ENCODE peak calls at places on chromosomes 7 and 10, in six cellular contexts. One of them, this sample, is unnamed.

GRCh38 chr10:63105811-63106755 is 27.0 kb upstream of the NRBF2 start:
- DNase-seq in neuronal stem cell: no peak
- DNase-seq in IMR-90: peak; percentile 61
- DNase-seq in H9: no peak
- DNase-seq in trophoblast cell: no peak
- DNase-seq in mesenchymal stem cell: peak; percentile 40
- DNase-seq in this sample: peak; percentile 17

GRCh38 chr7:95581446-95581845 is 14.9 kb downstream of the PDK4 start:
- DNase-seq in neuronal stem cell: no peak
- DNase-seq in mesenchymal stem cell: no peak
- DNase-seq in trophoblast cell: no peak
- DNase-seq in IMR-90: no peak
- DNase-seq in H9: no peak
- DNase-seq in this sample: no peak

GRCh38 chr10:119353438-119353837 is 146.1 kb downstream of the GRK5 start:
- DNase-seq in mesenchymal stem cell: no peak
- DNase-seq in neuronal stem cell: no peak
- DNase-seq in IMR-90: no peak
- DNase-seq in H9: no peak
- DNase-seq in trophoblast cell: no peak
- DNase-seq in this sample: no peak

GRCh38 chr10:1253476-1254353 is 197.5 kb downstream of the WDR37 start:
- DNase-seq in H9: no peak
- DNase-seq in trophoblast cell: no peak
- DNase-seq in neuronal stem cell: no peak
- DNase-seq in mesenchymal stem cell: no peak
- DNase-seq in IMR-90: no peak
- DNase-seq in this sample: no peak

GRCh38 chr10:45673074-45673628 is 579 bp upstream of the ZFAND4 start:
- DNase-seq in trophoblast cell: no peak
- DNase-seq in H9: no peak
- DNase-seq in neuronal stem cell: no peak
- DNase-seq in IMR-90: no peak
- DNase-seq in mesenchymal stem cell: no peak
- DNase-seq in this sample: no peak

GRCh38 chr10:87505366-87506113 is 847 bp downstream of the MINPP1 start:
- DNase-seq in mesenchymal stem cell: peak; percentile 77
- DNase-seq in neuronal stem cell: peak; percentile 35
- DNase-seq in IMR-90: peak; percentile 61
- DNase-seq in H9: peak; percentile 70
- DNase-seq in trophoblast cell: peak; percentile 70
- DNase-seq in this sample: no peak

GRCh38 chr10:79129361-79129997 is 60.7 kb downstream of the ZMIZ1 start:
- DNase-seq in trophoblast cell: no peak
- DNase-seq in H9: peak; percentile 93
- DNase-seq in neuronal stem cell: peak; percentile 72
- DNase-seq in mesenchymal stem cell: peak; percentile 81
- DNase-seq in IMR-90: peak; percentile 68
- DNase-seq in this sample: peak; percentile 49

GRCh38 chr10:16141499-16141898 is 281.2 kb upstream of the MINDY3 start:
- DNase-seq in neuronal stem cell: no peak
- DNase-seq in H9: no peak
- DNase-seq in trophoblast cell: no peak
- DNase-seq in mesenchymal stem cell: no peak
- DNase-seq in IMR-90: no peak
- DNase-seq in this sample: no peak

GRCh38 chr10:114413398-114413797 is 9.1 kb upstream of the AFAP1L2 start:
- DNase-seq in trophoblast cell: no peak
- DNase-seq in neuronal stem cell: no peak
- DNase-seq in IMR-90: no peak
- DNase-seq in H9: no peak
- DNase-seq in mesenchymal stem cell: no peak
- DNase-seq in this sample: no peak

GRCh38 chr10:110717830-110718595 is 73.9 kb downstream of the RBM20 start:
- DNase-seq in H9: no peak
- DNase-seq in trophoblast cell: no peak
- DNase-seq in neuronal stem cell: no peak
- DNase-seq in IMR-90: no peak
- DNase-seq in mesenchymal stem cell: no peak
- DNase-seq in this sample: no peak

GRCh38 chr10:490891-491571 is 198.4 kb downstream of the DIP2C start:
- DNase-seq in trophoblast cell: peak; percentile 30
- DNase-seq in IMR-90: peak; percentile 60
- DNase-seq in mesenchymal stem cell: peak; percentile 93
- DNase-seq in H9: no peak
- DNase-seq in neuronal stem cell: no peak
- DNase-seq in this sample: no peak

GRCh38 chr10:52409195-52409594 is 95.1 kb downstream of the DKK1 start:
- DNase-seq in H9: no peak
- DNase-seq in trophoblast cell: no peak
- DNase-seq in mesenchymal stem cell: no peak
- DNase-seq in neuronal stem cell: no peak
- DNase-seq in IMR-90: no peak
- DNase-seq in this sample: no peak

GRCh38 chr10:46232084-46232483 is 54.7 kb upstream of the ANTXRL start:
- DNase-seq in trophoblast cell: no peak
- DNase-seq in neuronal stem cell: no peak
- DNase-seq in mesenchymal stem cell: no peak
- DNase-seq in H9: peak; percentile 5
- DNase-seq in IMR-90: no peak
- DNase-seq in this sample: no peak

GRCh38 chr10:116673866-116674265 is 53.1 kb downstream of the PNLIPRP2 start:
- DNase-seq in IMR-90: no peak
- DNase-seq in H9: no peak
- DNase-seq in trophoblast cell: peak; percentile 63
- DNase-seq in mesenchymal stem cell: no peak
- DNase-seq in neuronal stem cell: no peak
- DNase-seq in this sample: no peak

GRCh38 chr10:47037654-47038425 is 126.6 kb downstream of the PTPN20 start:
- DNase-seq in mesenchymal stem cell: no peak
- DNase-seq in IMR-90: no peak
- DNase-seq in trophoblast cell: peak; percentile 89
- DNase-seq in H9: no peak
- DNase-seq in neuronal stem cell: no peak
- DNase-seq in this sample: no peak

GRCh38 chr7:149286811-149287400 is 24.9 kb downstream of the ZNF783 start:
- DNase-seq in trophoblast cell: no peak
- DNase-seq in mesenchymal stem cell: no peak
- DNase-seq in H9: no peak
- DNase-seq in IMR-90: peak; percentile 4
- DNase-seq in neuronal stem cell: no peak
- DNase-seq in this sample: no peak

GRCh38 chr10:96022739-96023138 is 20.6 kb upstream of the CCNJ start:
- DNase-seq in IMR-90: no peak
- DNase-seq in mesenchymal stem cell: no peak
- DNase-seq in H9: no peak
- DNase-seq in neuronal stem cell: no peak
- DNase-seq in trophoblast cell: no peak
- DNase-seq in this sample: no peak
- H4K91ac ChIP-seq in IMR-90: no peak overlapping the region
- H4K91ac ChIP-seq in mesenchymal stem cell: no peak overlapping the region
- H4K91ac ChIP-seq in H9: no peak overlapping the region
- H4K91ac ChIP-seq in neuronal stem cell: no peak overlapping the region
- H4K91ac ChIP-seq in trophoblast cell: no peak overlapping the region
- H4K91ac ChIP-seq in this sample: no peak overlapping the region

GRCh38 chr10:72223743-72224101 is 7.6 kb upstream of the ASCC1 start:
- DNase-seq in neuronal stem cell: no peak
- DNase-seq in mesenchymal stem cell: no peak
- DNase-seq in H9: no peak
- DNase-seq in trophoblast cell: peak; percentile 3
- DNase-seq in IMR-90: peak; percentile 45
- DNase-seq in this sample: no peak
- H4K91ac ChIP-seq in neuronal stem cell: no peak overlapping the region
- H4K91ac ChIP-seq in mesenchymal stem cell: no peak overlapping the region
- H4K91ac ChIP-seq in H9: no peak overlapping the region
- H4K91ac ChIP-seq in trophoblast cell: no peak overlapping the region
- H4K91ac ChIP-seq in IMR-90: no peak overlapping the region
- H4K91ac ChIP-seq in this sample: no peak overlapping the region

GRCh38 chr10:125134916-125135770 is 25.2 kb downstream of the CTBP2 start:
- DNase-seq in neuronal stem cell: no peak
- DNase-seq in trophoblast cell: no peak
- DNase-seq in H9: no peak
- DNase-seq in mesenchymal stem cell: no peak
- DNase-seq in IMR-90: no peak
- DNase-seq in this sample: no peak

GRCh38 chr10:125133706-125134482 is 26.5 kb downstream of the CTBP2 start:
- DNase-seq in trophoblast cell: no peak
- DNase-seq in neuronal stem cell: no peak
- DNase-seq in mesenchymal stem cell: no peak
- DNase-seq in IMR-90: no peak
- DNase-seq in H9: no peak
- DNase-seq in this sample: no peak

GRCh38 chr10:125135771-125136035 is 24.7 kb downstream of the CTBP2 start:
- DNase-seq in mesenchymal stem cell: no peak
- DNase-seq in trophoblast cell: no peak
- DNase-seq in H9: no peak
- DNase-seq in neuronal stem cell: no peak
- DNase-seq in IMR-90: no peak
- DNase-seq in this sample: no peak

GRCh38 chr10:125136087-125136486 is 24.3 kb downstream of the CTBP2 start:
- DNase-seq in H9: no peak
- DNase-seq in neuronal stem cell: no peak
- DNase-seq in mesenchymal stem cell: no peak
- DNase-seq in trophoblast cell: no peak
- DNase-seq in IMR-90: no peak
- DNase-seq in this sample: no peak

GRCh38 chr10:125134483-125134848 is 25.9 kb downstream of the CTBP2 start:
- DNase-seq in trophoblast cell: no peak
- DNase-seq in mesenchymal stem cell: no peak
- DNase-seq in H9: no peak
- DNase-seq in IMR-90: no peak
- DNase-seq in neuronal stem cell: no peak
- DNase-seq in this sample: no peak
- H4K91ac ChIP-seq in trophoblast cell: no peak overlapping the region
- H4K91ac ChIP-seq in mesenchymal stem cell: no peak overlapping the region
- H4K91ac ChIP-seq in H9: no peak overlapping the region
- H4K91ac ChIP-seq in IMR-90: no peak overlapping the region
- H4K91ac ChIP-seq in neuronal stem cell: no peak overlapping the region
- H4K91ac ChIP-seq in this sample: no peak overlapping the region

GRCh38 chr7:41747951-41748350 is 45.1 kb upstream of the INHBA start:
- DNase-seq in neuronal stem cell: no peak
- DNase-seq in mesenchymal stem cell: no peak
- DNase-seq in trophoblast cell: peak; percentile 60
- DNase-seq in H9: no peak
- DNase-seq in IMR-90: no peak
- DNase-seq in this sample: no peak

GRCh38 chr7:41755100-41755499 is 52.2 kb upstream of the INHBA start:
- DNase-seq in trophoblast cell: no peak
- DNase-seq in neuronal stem cell: peak; percentile 9
- DNase-seq in IMR-90: no peak
- DNase-seq in mesenchymal stem cell: no peak
- DNase-seq in H9: no peak
- DNase-seq in this sample: no peak

GRCh38 chr7:41754046-41754445 is 51.2 kb upstream of the INHBA start:
- DNase-seq in trophoblast cell: peak; percentile 92
- DNase-seq in IMR-90: peak; percentile 15
- DNase-seq in H9: no peak
- DNase-seq in neuronal stem cell: no peak
- DNase-seq in mesenchymal stem cell: no peak
- DNase-seq in this sample: no peak

GRCh38 chr7:41756783-41757182 is 53.9 kb upstream of the INHBA start:
- DNase-seq in IMR-90: no peak
- DNase-seq in mesenchymal stem cell: no peak
- DNase-seq in H9: no peak
- DNase-seq in trophoblast cell: no peak
- DNase-seq in neuronal stem cell: no peak
- DNase-seq in this sample: no peak

DNA sequence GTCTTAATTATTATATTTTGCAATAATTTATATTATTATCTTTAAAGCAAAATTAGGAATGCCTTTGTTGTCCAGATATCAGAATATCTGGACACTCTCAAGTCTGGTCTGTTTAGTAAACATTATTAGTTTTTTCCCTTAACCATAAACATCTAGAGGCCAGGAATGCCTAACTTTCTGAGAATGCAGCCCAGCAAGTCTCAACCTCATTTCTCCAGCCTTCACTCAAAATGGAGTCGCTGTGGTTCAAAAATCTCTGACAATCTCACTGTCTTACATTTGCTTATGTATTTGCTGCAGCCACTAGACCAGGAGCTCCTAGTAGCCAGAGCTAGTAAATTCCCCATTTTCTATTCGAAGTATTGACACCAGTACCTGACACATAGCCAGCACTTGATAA is 49.7 kb upstream of the INHBA start:
- DNase-seq in neuronal stem cell: no peak
- DNase-seq in trophoblast cell: peak; percentile 76
- DNase-seq in IMR-90: no peak
- DNase-seq in mesenchymal stem cell: no peak
- DNase-seq in H9: no peak
- DNase-seq in this sample: no peak
- H4K91ac ChIP-seq in neuronal stem cell: no peak overlapping the region
- H4K91ac ChIP-seq in trophoblast cell: no peak overlapping the region
- H4K91ac ChIP-seq in IMR-90: no peak overlapping the region
- H4K91ac ChIP-seq in mesenchymal stem cell: no peak overlapping the region
- H4K91ac ChIP-seq in H9: no peak overlapping the region
- H4K91ac ChIP-seq in this sample: no peak overlapping the region

DNA sequence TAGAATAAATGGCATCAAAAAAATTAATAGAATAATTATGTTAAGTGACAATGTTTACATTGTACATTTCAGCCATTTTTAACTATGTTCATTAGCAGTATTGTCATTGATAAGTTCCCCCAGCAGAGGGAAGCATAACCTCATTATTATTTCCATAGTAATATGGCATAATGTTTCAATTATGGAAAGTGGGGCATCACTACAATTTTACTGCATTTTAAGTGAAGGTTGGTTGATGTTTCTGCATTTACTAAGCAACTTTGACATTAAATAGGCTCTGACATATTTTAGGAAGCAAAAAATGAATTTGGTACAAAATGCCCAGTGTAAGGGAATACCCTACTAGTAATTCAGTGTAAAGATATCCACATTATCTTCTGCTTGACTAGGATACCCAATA is 218.3 kb downstream of the SEMA3A start:
- DNase-seq in trophoblast cell: peak; percentile 70
- DNase-seq in neuronal stem cell: peak; percentile 11
- DNase-seq in mesenchymal stem cell: peak; percentile 48
- DNase-seq in H9: no peak
- DNase-seq in IMR-90: peak; percentile 44
- DNase-seq in this sample: no peak
- H4K91ac ChIP-seq in trophoblast cell: no peak overlapping the region
- H4K91ac ChIP-seq in neuronal stem cell: no peak overlapping the region
- H4K91ac ChIP-seq in mesenchymal stem cell: no peak overlapping the region
- H4K91ac ChIP-seq in H9: no peak overlapping the region
- H4K91ac ChIP-seq in IMR-90: no peak overlapping the region
- H4K91ac ChIP-seq in this sample: no peak overlapping the region

This sample was measured in H1.